ENCODE peak calls at places on chromosomes 12 and 14, in six cellular contexts. One of them, this sample, is unnamed.
A peak's percentile ranks its signal among the peaks of the same experiment; 100 is the strongest.

GRCh38 chr12:53327435-53328042 is 6.1 kb upstream of the AAAS start:
- DNase-seq in endodermal cell: no peak
- DNase-seq in cardiac fibroblast: peak; percentile 43
- DNase-seq in LNCaP clone FGC: no peak
- DNase-seq in cardiac muscle cell: no peak
- DNase-seq in body of pancreas: no peak
- DNase-seq in this sample: no peak

GRCh38 chr12:98955284-98955683 is 310.2 kb downstream of the APAF1 start:
- DNase-seq in endodermal cell: peak; percentile 88
- DNase-seq in cardiac muscle cell: peak; percentile 7
- DNase-seq in cardiac fibroblast: no peak
- DNase-seq in LNCaP clone FGC: no peak
- DNase-seq in body of pancreas: no peak
- DNase-seq in this sample: no peak

GRCh38 chr12:27220057-27220987 is 23.8 kb upstream of the STK38L start:
- DNase-seq in cardiac muscle cell: no peak
- DNase-seq in endodermal cell: no peak
- DNase-seq in body of pancreas: no peak
- DNase-seq in cardiac fibroblast: peak; percentile 20
- DNase-seq in LNCaP clone FGC: no peak
- DNase-seq in this sample: peak; percentile 74

GRCh38 chr12:78040111-78040510 is 209.4 kb downstream of the NAV3 start:
- DNase-seq in cardiac muscle cell: no peak
- DNase-seq in cardiac fibroblast: no peak
- DNase-seq in LNCaP clone FGC: no peak
- DNase-seq in body of pancreas: no peak
- DNase-seq in endodermal cell: no peak
- DNase-seq in this sample: no peak

GRCh38 chr14:54211562-54212308 is 185.1 kb upstream of the CDKN3 start:
- DNase-seq in LNCaP clone FGC: no peak
- DNase-seq in cardiac fibroblast: peak; percentile 94
- DNase-seq in body of pancreas: no peak
- DNase-seq in endodermal cell: no peak
- DNase-seq in cardiac muscle cell: no peak
- DNase-seq in this sample: no peak

GRCh38 chr14:104967414-104968152 is 10.6 kb downstream of the AHNAK2 start:
- DNase-seq in LNCaP clone FGC: no peak
- DNase-seq in endodermal cell: peak; percentile 85
- DNase-seq in cardiac muscle cell: peak; percentile 49
- DNase-seq in body of pancreas: no peak
- DNase-seq in cardiac fibroblast: peak; percentile 58
- DNase-seq in this sample: no peak

GRCh38 chr12:49798248-49798647 is 30.0 kb downstream of the NCKAP5L start:
- DNase-seq in cardiac muscle cell: no peak
- DNase-seq in LNCaP clone FGC: no peak
- DNase-seq in endodermal cell: no peak
- DNase-seq in body of pancreas: no peak
- DNase-seq in cardiac fibroblast: no peak
- DNase-seq in this sample: no peak

GRCh38 chr14:88032373-88032772 is 27.4 kb downstream of the GPR65 start:
- DNase-seq in cardiac muscle cell: no peak
- DNase-seq in body of pancreas: no peak
- DNase-seq in endodermal cell: no peak
- DNase-seq in cardiac fibroblast: no peak
- DNase-seq in LNCaP clone FGC: no peak
- DNase-seq in this sample: no peak

GRCh38 chr12:79424109-79424721 is 266.5 kb downstream of the PAWR start:
- DNase-seq in LNCaP clone FGC: no peak
- DNase-seq in cardiac fibroblast: peak; percentile 91
- DNase-seq in body of pancreas: no peak
- DNase-seq in cardiac muscle cell: no peak
- DNase-seq in endodermal cell: no peak
- DNase-seq in this sample: no peak

GRCh38 chr14:101230161-101230850 is 326.8 kb upstream of the RTL1 start:
- DNase-seq in body of pancreas: no peak
- DNase-seq in endodermal cell: peak; percentile 36
- DNase-seq in LNCaP clone FGC: no peak
- DNase-seq in cardiac fibroblast: no peak
- DNase-seq in cardiac muscle cell: no peak
- DNase-seq in this sample: no peak

GRCh38 chr14:38721822-38722431 is 381.1 kb downstream of the SEC23A start:
- DNase-seq in endodermal cell: peak; percentile 93
- DNase-seq in LNCaP clone FGC: peak; percentile 41
- DNase-seq in cardiac muscle cell: peak; percentile 68
- DNase-seq in cardiac fibroblast: peak; percentile 65
- DNase-seq in body of pancreas: peak; percentile 76
- DNase-seq in this sample: peak; percentile 18

GRCh38 chr12:63997198-63997597 is 152.7 kb downstream of the SRGAP1 start:
- DNase-seq in cardiac fibroblast: no peak
- DNase-seq in body of pancreas: no peak
- DNase-seq in endodermal cell: no peak
- DNase-seq in LNCaP clone FGC: no peak
- DNase-seq in cardiac muscle cell: no peak
- DNase-seq in this sample: no peak

GRCh38 chr14:59631237-59631636 is 54.6 kb upstream of the CCDC175 start:
- DNase-seq in cardiac fibroblast: no peak
- DNase-seq in endodermal cell: peak; percentile 78
- DNase-seq in LNCaP clone FGC: no peak
- DNase-seq in cardiac muscle cell: no peak
- DNase-seq in body of pancreas: no peak
- DNase-seq in this sample: no peak

GRCh38 chr12:65525501-65526141 is 247.1 kb downstream of the MSRB3 start:
- DNase-seq in cardiac fibroblast: no peak
- DNase-seq in body of pancreas: no peak
- DNase-seq in LNCaP clone FGC: no peak
- DNase-seq in endodermal cell: no peak
- DNase-seq in cardiac muscle cell: no peak
- DNase-seq in this sample: no peak

GRCh38 chr14:99427632-99428315 is 52.9 kb downstream of the SETD3 start:
- DNase-seq in cardiac muscle cell: no peak
- DNase-seq in endodermal cell: no peak
- DNase-seq in LNCaP clone FGC: no peak
- DNase-seq in cardiac fibroblast: peak; percentile 27
- DNase-seq in body of pancreas: no peak
- DNase-seq in this sample: no peak

GRCh38 chr14:38481939-38482678 is 226.2 kb upstream of the CLEC14A start:
- DNase-seq in endodermal cell: peak; percentile 44
- DNase-seq in body of pancreas: no peak
- DNase-seq in LNCaP clone FGC: no peak
- DNase-seq in cardiac fibroblast: peak; percentile 58
- DNase-seq in cardiac muscle cell: no peak
- DNase-seq in this sample: no peak

GRCh38 chr12:95218852-95219171 is 1.2 kb downstream of the VEZT start:
- DNase-seq in cardiac muscle cell: peak; percentile 15
- DNase-seq in LNCaP clone FGC: no peak
- DNase-seq in body of pancreas: no peak
- DNase-seq in cardiac fibroblast: no peak
- DNase-seq in endodermal cell: no peak
- DNase-seq in this sample: no peak

GRCh38 chr12:131087991-131088700 is 134.4 kb downstream of the ADGRD1 start:
- DNase-seq in cardiac fibroblast: no peak
- DNase-seq in LNCaP clone FGC: no peak
- DNase-seq in cardiac muscle cell: no peak
- DNase-seq in body of pancreas: peak; percentile 5
- DNase-seq in endodermal cell: peak; percentile 39
- DNase-seq in this sample: no peak

GRCh38 chr12:24470050-24470449 is 478.9 kb downstream of the BCAT1 start:
- DNase-seq in cardiac muscle cell: no peak
- DNase-seq in endodermal cell: no peak
- DNase-seq in LNCaP clone FGC: no peak
- DNase-seq in cardiac fibroblast: no peak
- DNase-seq in body of pancreas: no peak
- DNase-seq in this sample: no peak

GRCh38 chr14:94011795-94012194 is 14.3 kb upstream of the OTUB2 start:
- DNase-seq in body of pancreas: no peak
- DNase-seq in LNCaP clone FGC: no peak
- DNase-seq in cardiac fibroblast: no peak
- DNase-seq in endodermal cell: no peak
- DNase-seq in cardiac muscle cell: peak; percentile 52
- DNase-seq in this sample: no peak

GRCh38 chr14:51155331-51155730 is 60.4 kb upstream of the TRIM9 start:
- DNase-seq in body of pancreas: no peak
- DNase-seq in cardiac muscle cell: no peak
- DNase-seq in LNCaP clone FGC: peak; percentile 53
- DNase-seq in endodermal cell: no peak
- DNase-seq in cardiac fibroblast: no peak
- DNase-seq in this sample: no peak

GRCh38 chr12:15220451-15220850 is 766 bp downstream of the RERG start:
- DNase-seq in body of pancreas: no peak
- DNase-seq in LNCaP clone FGC: no peak
- DNase-seq in endodermal cell: no peak
- DNase-seq in cardiac fibroblast: no peak
- DNase-seq in cardiac muscle cell: peak; percentile 57
- DNase-seq in this sample: no peak
- H3K4me3 ChIP-seq in body of pancreas: no peak overlapping the region
- H3K4me3 ChIP-seq in LNCaP clone FGC: no peak overlapping the region
- H3K4me3 ChIP-seq in endodermal cell: peak overlapping the region; percentile 77
- H3K4me3 ChIP-seq in cardiac fibroblast: no peak overlapping the region
- H3K4me3 ChIP-seq in cardiac muscle cell: peak overlapping the region; percentile 35
- H3K4me3 ChIP-seq in this sample: no peak overlapping the region

GRCh38 chr14:96748371-96748770 is 48.8 kb upstream of the VRK1 start:
- DNase-seq in LNCaP clone FGC: peak; percentile 6
- DNase-seq in cardiac muscle cell: no peak
- DNase-seq in cardiac fibroblast: no peak
- DNase-seq in body of pancreas: no peak
- DNase-seq in endodermal cell: no peak
- DNase-seq in this sample: no peak
- TF ChIP-seq CTCF in LNCaP clone FGC: no peak
- TF ChIP-seq CTCF in cardiac muscle cell: no peak
- TF ChIP-seq CTCF in cardiac fibroblast: no peak
- TF ChIP-seq CTCF in body of pancreas: no peak
- TF ChIP-seq CTCF in endodermal cell: no peak
- TF ChIP-seq CTCF in this sample: no peak

GRCh38 chr14:42872775-42873174 is 1266.1 kb downstream of the LRFN5 start:
- DNase-seq in LNCaP clone FGC: peak; percentile 10
- DNase-seq in cardiac fibroblast: no peak
- DNase-seq in body of pancreas: no peak
- DNase-seq in endodermal cell: no peak
- DNase-seq in cardiac muscle cell: no peak
- DNase-seq in this sample: no peak

DNA sequence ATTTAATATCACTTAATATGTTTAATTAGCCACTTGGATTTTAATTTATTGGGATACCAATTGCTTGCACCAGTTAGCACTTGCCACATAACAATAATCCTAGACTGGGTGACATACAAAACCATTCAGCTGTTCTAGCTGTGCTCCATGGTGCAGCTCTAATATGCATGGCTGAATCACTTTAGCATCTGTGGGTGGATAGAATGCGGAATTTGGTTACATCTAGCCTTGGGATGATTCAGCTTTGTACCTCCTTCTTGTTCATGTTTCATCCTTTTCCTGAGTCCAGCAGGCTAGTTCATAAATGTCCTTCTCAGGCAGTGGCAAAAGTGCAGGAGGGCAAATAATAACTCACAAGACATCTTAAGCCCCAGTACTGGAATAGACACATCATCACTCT is 1263.0 kb downstream of the LRFN5 start:
- DNase-seq in body of pancreas: no peak
- DNase-seq in cardiac fibroblast: no peak
- DNase-seq in cardiac muscle cell: no peak
- DNase-seq in endodermal cell: no peak
- DNase-seq in LNCaP clone FGC: no peak
- DNase-seq in this sample: no peak
- H3K4me3 ChIP-seq in body of pancreas: no peak overlapping the region
- H3K4me3 ChIP-seq in cardiac fibroblast: no peak overlapping the region
- H3K4me3 ChIP-seq in cardiac muscle cell: no peak overlapping the region
- H3K4me3 ChIP-seq in endodermal cell: no peak overlapping the region
- H3K4me3 ChIP-seq in LNCaP clone FGC: no peak overlapping the region
- H3K4me3 ChIP-seq in this sample: no peak overlapping the region

GRCh38 chr12:105764216-105764835 is 374.4 kb downstream of the NUAK1 start:
- DNase-seq in endodermal cell: no peak
- DNase-seq in body of pancreas: no peak
- DNase-seq in cardiac muscle cell: no peak
- DNase-seq in LNCaP clone FGC: no peak
- DNase-seq in cardiac fibroblast: peak; percentile 23
- DNase-seq in this sample: no peak

GRCh38 chr12:105761075-105761474 is 377.7 kb downstream of the NUAK1 start:
- DNase-seq in cardiac muscle cell: no peak
- DNase-seq in body of pancreas: no peak
- DNase-seq in LNCaP clone FGC: peak; percentile 83
- DNase-seq in cardiac fibroblast: peak; percentile 51
- DNase-seq in endodermal cell: no peak
- DNase-seq in this sample: no peak

GRCh38 chr12:105754313-105754712 is 384.4 kb downstream of the NUAK1 start:
- DNase-seq in endodermal cell: no peak
- DNase-seq in cardiac muscle cell: no peak
- DNase-seq in body of pancreas: no peak
- DNase-seq in cardiac fibroblast: no peak
- DNase-seq in LNCaP clone FGC: no peak
- DNase-seq in this sample: no peak

DNA sequence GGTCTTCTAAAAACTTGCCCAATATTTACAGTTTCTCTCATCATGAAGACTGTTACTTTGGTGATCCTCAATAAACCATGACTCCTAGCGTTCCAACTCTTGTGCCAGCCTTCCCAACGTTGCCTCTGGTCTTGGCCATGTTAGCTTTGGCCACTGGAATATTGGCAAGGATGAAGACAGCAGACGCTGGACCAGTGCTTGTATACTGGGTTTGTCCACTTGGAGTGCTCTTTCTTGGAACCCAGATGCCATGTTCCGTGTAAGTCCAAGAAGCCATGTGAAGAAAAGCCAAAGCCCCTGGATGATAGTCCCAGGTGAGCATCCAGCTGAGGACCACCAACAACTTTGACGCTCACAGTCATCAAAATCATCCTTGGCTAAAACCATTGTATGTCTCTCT is 379.6 kb downstream of the NUAK1 start:
- DNase-seq in cardiac fibroblast: no peak
- DNase-seq in LNCaP clone FGC: no peak
- DNase-seq in cardiac muscle cell: no peak
- DNase-seq in endodermal cell: no peak
- DNase-seq in body of pancreas: no peak
- DNase-seq in this sample: no peak
- TF ChIP-seq CTCF in cardiac fibroblast: no peak
- TF ChIP-seq CTCF in LNCaP clone FGC: no peak
- TF ChIP-seq CTCF in cardiac muscle cell: no peak
- TF ChIP-seq CTCF in endodermal cell: peak; percentile 48
- TF ChIP-seq CTCF in body of pancreas: no peak
- TF ChIP-seq CTCF in this sample: peak; percentile 24

DNA sequence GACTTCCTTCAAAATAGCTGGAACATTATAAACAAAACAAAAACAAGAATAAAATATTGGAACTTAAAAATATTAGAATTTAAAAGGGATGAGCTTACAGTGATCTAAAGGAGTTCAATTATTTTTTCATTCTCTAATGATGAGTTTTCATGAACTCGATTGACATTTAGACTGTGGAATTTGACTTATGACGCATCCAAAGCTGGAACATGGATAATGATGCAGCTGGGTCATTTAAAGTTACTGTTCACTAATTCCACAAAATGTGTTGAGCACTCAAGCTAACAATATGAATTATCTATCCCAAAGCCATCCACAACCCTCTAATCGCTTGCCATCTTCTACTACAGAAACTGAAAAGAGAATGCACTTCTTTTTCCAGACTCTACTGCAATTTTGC is 42.5 kb downstream of the LIN7A start:
- DNase-seq in endodermal cell: no peak
- DNase-seq in LNCaP clone FGC: no peak
- DNase-seq in cardiac fibroblast: no peak
- DNase-seq in body of pancreas: no peak
- DNase-seq in cardiac muscle cell: no peak
- DNase-seq in this sample: no peak
- H3K4me3 ChIP-seq in endodermal cell: no peak overlapping the region
- H3K4me3 ChIP-seq in LNCaP clone FGC: no peak overlapping the region
- H3K4me3 ChIP-seq in cardiac fibroblast: no peak overlapping the region
- H3K4me3 ChIP-seq in body of pancreas: no peak overlapping the region
- H3K4me3 ChIP-seq in cardiac muscle cell: no peak overlapping the region
- H3K4me3 ChIP-seq in this sample: no peak overlapping the region

This sample was measured in GM12864.